ENCODE peak calls at places on chromosomes 11 and 22, in five cellular contexts. F is GM06990; T is CD4-positive, alpha-beta T cell; A is stomach; H is NCI-H460. R is an unnamed sample.

GRCh38 chr11:1780700-1781592 is 17.2 kb upstream of the CTSD start:
- DNase-seq in F (no peak), T (no peak), A (no peak), H (no peak), R (no peak)

GRCh38 chr11:6941970-6942369 is 15.7 kb downstream of the ZNF215 start:
- DNase-seq in F (no peak), T (no peak), A (no peak), H (no peak), R (no peak)

GRCh38 chr22:46697811-46698515 is 40.1 kb downstream of the CERK start:
- DNase-seq in F (no peak), T (no peak), A (no peak), H (no peak), R (no peak)

GRCh38 chr11:96259053-96259837 is 83.8 kb downstream of the MAML2 start:
- DNase-seq in F (no peak), T (no peak), A (no peak), H (no peak), R (no peak)

GRCh38 chr11:30107899-30108298 is 91.1 kb upstream of the KCNA4 start:
- DNase-seq in F (no peak), T (no peak), A (no peak), H (peak; percentile 85), R (no peak)

GRCh38 chr11:288328-289144 is at the start of gene PGGHG:
- DNase-seq in F (no peak), T (peak; percentile 50), A (peak; percentile 84), H (no peak), R (no peak)

GRCh38 chr11:134647066-134647746 is 235.2 kb upstream of the B3GAT1 start:
- DNase-seq in F (no peak), T (no peak), A (peak; percentile 15), H (no peak), R (no peak)

GRCh38 chr11:109870313-109870712 is 222.9 kb upstream of the ZC3H12C start:
- DNase-seq in F (no peak), T (no peak), A (no peak), H (no peak), R (no peak)

GRCh38 chr22:38135133-38135706 is 24.7 kb upstream of the BAIAP2L2 start:
- DNase-seq in F (no peak), T (no peak), A (no peak), H (peak; percentile 8), R (no peak)

GRCh38 chr22:33715221-33715620 is 205.1 kb downstream of the LARGE1 start:
- DNase-seq in F (no peak), T (no peak), A (no peak), H (no peak), R (no peak)

GRCh38 chr22:49753961-49754673 is 73.6 kb downstream of the BRD1 start:
- DNase-seq in F (no peak), T (no peak), A (no peak), H (no peak), R (no peak)

GRCh38 chr11:65660038-65660437 is 2.7 kb downstream of the RELA start:
- DNase-seq in F (no peak), T (no peak), A (no peak), H (no peak), R (no peak)

GRCh38 chr11:129013737-129014475 is 71.2 kb upstream of the TP53AIP1 start:
- DNase-seq in F (no peak), T (no peak), A (no peak), H (no peak), R (no peak)

GRCh38 chr11:63762662-63763505 is 5.7 kb downstream of the ZFTA start:
- DNase-seq in F (peak; percentile 9), T (no peak), A (peak; percentile 54), H (no peak), R (no peak)

GRCh38 chr11:133955091-133955846 is 1.5 kb downstream of the IGSF9B start:
- DNase-seq in F (no peak), T (peak; percentile 27), A (no peak), H (no peak), R (no peak)

GRCh38 chr11:12532580-12532979 is 141.6 kb upstream of the TEAD1 start:
- DNase-seq in F (no peak), T (no peak), A (no peak), H (no peak), R (no peak)

GRCh38 chr11:80815752-80816453 is 1375.1 kb upstream of the TENM4 start:
- DNase-seq in F (peak; percentile 59), T (no peak), A (no peak), H (no peak), R (no peak)

GRCh38 chr11:1459739-1460395 is 26.7 kb downstream of the MOB2 start:
- DNase-seq in F (no peak), T (no peak), A (no peak), H (no peak), R (no peak)

GRCh38 chr11:115663790-115664189 is 159.6 kb upstream of the CADM1 start:
- DNase-seq in F (no peak), T (no peak), A (no peak), H (no peak), R (no peak)

GRCh38 chr11:59436169-59436568 is at the start of gene OR5A1:
- DNase-seq in F (no peak), T (no peak), A (no peak), H (no peak), R (no peak)

GRCh38 chr11:117181586-117182550 is 3.3 kb downstream of the SIDT2 start:
- DNase-seq in F (no peak), T (no peak), A (peak; percentile 14), H (no peak), R (no peak)

GRCh38 chr22:17537155-17537554 is 26.1 kb upstream of the SLC25A18 start:
- DNase-seq in F (no peak), T (no peak), A (no peak), H (no peak), R (no peak)

GRCh38 chr22:25420925-25421904 is 143.3 kb upstream of the GRK3 start:
- DNase-seq in F (no peak), T (no peak), A (no peak), H (no peak), R (no peak)

GRCh38 chr11:57786436-57786835 is 24.8 kb downstream of the CTNND1 start:
- DNase-seq in F (no peak), T (no peak), A (no peak), H (no peak), R (no peak)

R was measured in memory B cell.